ENCODE peak calls at places on chromosome 14, in nine cellular contexts. One of them, this sample, is unnamed.

GRCh38 chr14:105854600-105855245 is 328.3 kb downstream of the TMEM121 start:
- DNase-seq in foreskin fibroblast: no peak
- DNase-seq in choroid plexus epithelial cell: no peak
- DNase-seq in left ventricle myocardium inferior: peak
- DNase-seq in AG04450: no peak
- DNase-seq in fibroblast of pulmonary artery: no peak
- DNase-seq in epithelial cell of esophagus: no peak
- DNase-seq in neural progenitor cell: no peak
- DNase-seq in body of pancreas: no peak
- DNase-seq in this sample: no peak

GRCh38 chr14:35809597-35809996 is 502 bp upstream of the RALGAPA1 start:
- DNase-seq in body of pancreas: no peak
- DNase-seq in epithelial cell of esophagus: no peak
- DNase-seq in choroid plexus epithelial cell: no peak
- DNase-seq in fibroblast of pulmonary artery: no peak
- DNase-seq in left ventricle myocardium inferior: no peak
- DNase-seq in neural progenitor cell: no peak
- DNase-seq in AG04450: no peak
- DNase-seq in foreskin fibroblast: no peak
- DNase-seq in this sample: no peak

GRCh38 chr14:105083926-105084685 is 18.9 kb upstream of the GPR132 start:
- DNase-seq in left ventricle myocardium inferior: no peak
- DNase-seq in AG04450: no peak
- DNase-seq in epithelial cell of esophagus: no peak
- DNase-seq in fibroblast of pulmonary artery: no peak
- DNase-seq in foreskin fibroblast: no peak
- DNase-seq in body of pancreas: no peak
- DNase-seq in neural progenitor cell: no peak
- DNase-seq in choroid plexus epithelial cell: no peak
- DNase-seq in this sample: no peak

GRCh38 chr14:71319646-71320045 is 412.4 kb downstream of the PCNX1 start:
- DNase-seq in AG04450: no peak
- DNase-seq in foreskin fibroblast: peak
- DNase-seq in left ventricle myocardium inferior: no peak
- DNase-seq in fibroblast of pulmonary artery: peak
- DNase-seq in choroid plexus epithelial cell: peak
- DNase-seq in epithelial cell of esophagus: peak
- DNase-seq in neural progenitor cell: peak
- DNase-seq in body of pancreas: peak
- DNase-seq in this sample: peak

GRCh38 chr14:98666545-98666944 is 605.5 kb downstream of the BCL11B start:
- DNase-seq in epithelial cell of esophagus: no peak
- DNase-seq in foreskin fibroblast: no peak
- DNase-seq in neural progenitor cell: no peak
- DNase-seq in body of pancreas: no peak
- DNase-seq in left ventricle myocardium inferior: no peak
- DNase-seq in AG04450: no peak
- DNase-seq in fibroblast of pulmonary artery: no peak
- DNase-seq in choroid plexus epithelial cell: no peak
- DNase-seq in this sample: no peak

GRCh38 chr14:51097287-51097686 is 2.4 kb upstream of the TRIM9 start:
- DNase-seq in choroid plexus epithelial cell: no peak
- DNase-seq in neural progenitor cell: no peak
- DNase-seq in body of pancreas: no peak
- DNase-seq in foreskin fibroblast: no peak
- DNase-seq in fibroblast of pulmonary artery: no peak
- DNase-seq in AG04450: no peak
- DNase-seq in left ventricle myocardium inferior: no peak
- DNase-seq in epithelial cell of esophagus: no peak
- DNase-seq in this sample: no peak

GRCh38 chr14:65933400-65934068 is 521.0 kb downstream of the FUT8 start:
- DNase-seq in fibroblast of pulmonary artery: peak
- DNase-seq in left ventricle myocardium inferior: peak
- DNase-seq in body of pancreas: peak
- DNase-seq in AG04450: no peak
- DNase-seq in neural progenitor cell: no peak
- DNase-seq in foreskin fibroblast: no peak
- DNase-seq in choroid plexus epithelial cell: no peak
- DNase-seq in epithelial cell of esophagus: no peak
- DNase-seq in this sample: no peak

GRCh38 chr14:80356413-80356812 is 145.1 kb upstream of the DIO2 start:
- DNase-seq in body of pancreas: no peak
- DNase-seq in left ventricle myocardium inferior: no peak
- DNase-seq in epithelial cell of esophagus: peak
- DNase-seq in foreskin fibroblast: peak
- DNase-seq in neural progenitor cell: peak
- DNase-seq in fibroblast of pulmonary artery: peak
- DNase-seq in choroid plexus epithelial cell: peak
- DNase-seq in AG04450: peak
- DNase-seq in this sample: peak

GRCh38 chr14:104872469-104873341 is 7.6 kb downstream of the CEP170B start:
- DNase-seq in AG04450: no peak
- DNase-seq in epithelial cell of esophagus: peak
- DNase-seq in neural progenitor cell: peak
- DNase-seq in left ventricle myocardium inferior: peak
- DNase-seq in body of pancreas: no peak
- DNase-seq in foreskin fibroblast: peak
- DNase-seq in choroid plexus epithelial cell: peak
- DNase-seq in fibroblast of pulmonary artery: peak
- DNase-seq in this sample: peak

GRCh38 chr14:41817626-41818025 is 210.9 kb downstream of the LRFN5 start:
- DNase-seq in neural progenitor cell: no peak
- DNase-seq in body of pancreas: no peak
- DNase-seq in left ventricle myocardium inferior: no peak
- DNase-seq in fibroblast of pulmonary artery: peak
- DNase-seq in foreskin fibroblast: no peak
- DNase-seq in AG04450: no peak
- DNase-seq in choroid plexus epithelial cell: peak
- DNase-seq in epithelial cell of esophagus: no peak
- DNase-seq in this sample: peak

GRCh38 chr14:35446450-35446849 is 41.9 kb upstream of the NFKBIA start:
- DNase-seq in fibroblast of pulmonary artery: no peak
- DNase-seq in neural progenitor cell: no peak
- DNase-seq in foreskin fibroblast: no peak
- DNase-seq in epithelial cell of esophagus: peak
- DNase-seq in body of pancreas: no peak
- DNase-seq in choroid plexus epithelial cell: no peak
- DNase-seq in left ventricle myocardium inferior: no peak
- DNase-seq in AG04450: no peak
- DNase-seq in this sample: no peak

GRCh38 chr14:75578786-75579781 is 664 bp downstream of the FLVCR2 start:
- DNase-seq in fibroblast of pulmonary artery: peak
- DNase-seq in epithelial cell of esophagus: no peak
- DNase-seq in neural progenitor cell: no peak
- DNase-seq in AG04450: no peak
- DNase-seq in left ventricle myocardium inferior: no peak
- DNase-seq in choroid plexus epithelial cell: peak
- DNase-seq in body of pancreas: peak
- DNase-seq in foreskin fibroblast: peak
- DNase-seq in this sample: peak

GRCh38 chr14:56196274-56196673 is 78.1 kb downstream of the PELI2 start:
- DNase-seq in left ventricle myocardium inferior: no peak
- DNase-seq in fibroblast of pulmonary artery: peak
- DNase-seq in choroid plexus epithelial cell: peak
- DNase-seq in body of pancreas: no peak
- DNase-seq in AG04450: peak
- DNase-seq in foreskin fibroblast: peak
- DNase-seq in epithelial cell of esophagus: no peak
- DNase-seq in neural progenitor cell: no peak
- DNase-seq in this sample: peak

GRCh38 chr14:56195219-56195618 is 77.0 kb downstream of the PELI2 start:
- DNase-seq in body of pancreas: no peak
- DNase-seq in neural progenitor cell: peak
- DNase-seq in choroid plexus epithelial cell: peak
- DNase-seq in epithelial cell of esophagus: no peak
- DNase-seq in fibroblast of pulmonary artery: no peak
- DNase-seq in foreskin fibroblast: peak
- DNase-seq in AG04450: no peak
- DNase-seq in left ventricle myocardium inferior: no peak
- DNase-seq in this sample: no peak

GRCh38 chr14:56194062-56194461 is 75.9 kb downstream of the PELI2 start:
- DNase-seq in choroid plexus epithelial cell: no peak
- DNase-seq in body of pancreas: no peak
- DNase-seq in AG04450: no peak
- DNase-seq in foreskin fibroblast: no peak
- DNase-seq in epithelial cell of esophagus: no peak
- DNase-seq in left ventricle myocardium inferior: no peak
- DNase-seq in neural progenitor cell: no peak
- DNase-seq in fibroblast of pulmonary artery: no peak
- DNase-seq in this sample: no peak

GRCh38 chr14:56197150-56197549 is 78.9 kb downstream of the PELI2 start:
- DNase-seq in neural progenitor cell: no peak
- DNase-seq in choroid plexus epithelial cell: no peak
- DNase-seq in foreskin fibroblast: no peak
- DNase-seq in epithelial cell of esophagus: no peak
- DNase-seq in fibroblast of pulmonary artery: no peak
- DNase-seq in AG04450: no peak
- DNase-seq in body of pancreas: no peak
- DNase-seq in left ventricle myocardium inferior: no peak
- DNase-seq in this sample: no peak

DNA sequence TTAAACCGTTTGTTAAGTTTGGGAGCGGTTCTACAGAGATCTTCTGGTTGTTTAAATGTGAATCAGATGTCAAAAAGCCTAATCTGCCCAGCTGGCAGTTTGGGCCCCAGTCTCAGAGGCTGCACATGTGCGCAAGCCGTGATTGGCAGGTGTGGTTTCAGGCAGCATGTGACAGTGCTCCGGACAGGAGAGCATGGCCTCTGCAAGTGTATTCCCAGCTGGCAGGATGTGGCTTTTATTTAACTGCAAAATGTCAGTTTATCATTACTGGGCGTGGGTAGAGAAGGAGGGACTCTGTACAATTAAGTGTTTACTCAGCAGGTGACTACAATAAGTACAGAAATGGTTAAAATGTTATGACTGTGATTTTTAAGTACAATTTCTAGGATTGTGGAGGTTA is 77.5 kb downstream of the PELI2 start:
- DNase-seq in neural progenitor cell: no peak
- DNase-seq in fibroblast of pulmonary artery: no peak
- DNase-seq in foreskin fibroblast: peak
- DNase-seq in body of pancreas: peak
- DNase-seq in left ventricle myocardium inferior: no peak
- DNase-seq in epithelial cell of esophagus: no peak
- DNase-seq in choroid plexus epithelial cell: peak
- DNase-seq in AG04450: no peak
- DNase-seq in this sample: peak
- H3K4me3 ChIP-seq in neural progenitor cell: no peak
- H3K4me3 ChIP-seq in fibroblast of pulmonary artery: no peak
- H3K4me3 ChIP-seq in foreskin fibroblast: no peak
- H3K4me3 ChIP-seq in body of pancreas: no peak
- H3K4me3 ChIP-seq in left ventricle myocardium inferior: no peak
- H3K4me3 ChIP-seq in epithelial cell of esophagus: no peak
- H3K4me3 ChIP-seq in choroid plexus epithelial cell: no peak
- H3K4me3 ChIP-seq in AG04450: no peak
- H3K4me3 ChIP-seq in this sample: no peak

GRCh38 chr14:33914676-33915516 is 36.0 kb downstream of the EGLN3 start:
- DNase-seq in foreskin fibroblast: peak
- DNase-seq in left ventricle myocardium inferior: no peak
- DNase-seq in AG04450: no peak
- DNase-seq in neural progenitor cell: no peak
- DNase-seq in choroid plexus epithelial cell: peak
- DNase-seq in epithelial cell of esophagus: peak
- DNase-seq in fibroblast of pulmonary artery: peak
- DNase-seq in body of pancreas: no peak
- DNase-seq in this sample: peak
- TF ChIP-seq CTCF in foreskin fibroblast: no peak
- TF ChIP-seq CTCF in left ventricle myocardium inferior: no peak
- TF ChIP-seq CTCF in AG04450: no peak
- TF ChIP-seq CTCF in neural progenitor cell: no peak
- TF ChIP-seq CTCF in choroid plexus epithelial cell: peak
- TF ChIP-seq CTCF in epithelial cell of esophagus: no peak
- TF ChIP-seq CTCF in fibroblast of pulmonary artery: peak
- TF ChIP-seq CTCF in body of pancreas: no peak
- TF ChIP-seq CTCF in this sample: no peak

DNA sequence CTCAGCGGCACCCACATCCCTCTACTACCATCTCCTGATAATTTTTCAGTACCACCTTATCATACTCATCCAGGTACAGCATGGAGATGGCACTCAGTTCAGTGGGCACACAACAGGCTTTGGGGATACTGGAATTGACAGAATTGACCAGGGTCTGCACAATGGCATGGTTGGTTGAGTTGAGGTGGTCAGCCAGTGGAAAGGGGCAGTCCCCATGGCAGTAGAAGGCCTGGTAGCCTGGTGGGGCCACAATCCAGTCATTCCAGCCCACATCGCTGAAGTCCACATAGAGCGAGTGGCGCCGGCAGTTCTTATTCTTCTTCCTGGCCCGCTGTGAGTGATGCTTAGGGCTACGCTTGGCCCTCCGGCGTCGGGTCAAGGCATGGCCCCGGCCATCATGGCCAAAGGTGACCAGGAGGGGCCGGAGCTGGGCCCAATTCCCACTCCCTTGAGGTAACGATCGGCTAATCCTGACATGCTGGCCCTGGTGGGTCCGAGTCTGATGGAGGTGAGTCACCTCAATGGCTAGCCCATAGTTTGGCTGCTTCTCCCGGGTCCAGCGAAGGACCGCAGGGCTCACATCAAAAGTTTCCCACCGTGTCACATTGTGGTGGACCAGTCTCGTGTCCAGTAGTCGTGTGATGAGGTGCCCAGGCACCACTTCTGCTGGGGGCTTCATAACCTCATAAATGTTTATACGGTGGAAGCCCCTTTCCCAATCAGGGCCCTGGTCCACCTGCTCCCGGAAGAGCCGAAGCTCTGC is 6.4 kb downstream of the BMP4 start:
- DNase-seq in foreskin fibroblast: no peak
- DNase-seq in AG04450: no peak
- DNase-seq in neural progenitor cell: no peak
- DNase-seq in choroid plexus epithelial cell: no peak
- DNase-seq in epithelial cell of esophagus: no peak
- DNase-seq in left ventricle myocardium inferior: no peak
- DNase-seq in fibroblast of pulmonary artery: no peak
- DNase-seq in body of pancreas: no peak
- DNase-seq in this sample: no peak
- H3K4me3 ChIP-seq in foreskin fibroblast: peak
- H3K4me3 ChIP-seq in AG04450: peak
- H3K4me3 ChIP-seq in neural progenitor cell: no peak
- H3K4me3 ChIP-seq in choroid plexus epithelial cell: no peak
- H3K4me3 ChIP-seq in epithelial cell of esophagus: no peak
- H3K4me3 ChIP-seq in left ventricle myocardium inferior: peak
- H3K4me3 ChIP-seq in fibroblast of pulmonary artery: no peak
- H3K4me3 ChIP-seq in body of pancreas: no peak
- H3K4me3 ChIP-seq in this sample: no peak

GRCh38 chr14:40685764-40686163 is 920.9 kb upstream of the LRFN5 start:
- DNase-seq in choroid plexus epithelial cell: no peak
- DNase-seq in foreskin fibroblast: no peak
- DNase-seq in left ventricle myocardium inferior: no peak
- DNase-seq in fibroblast of pulmonary artery: no peak
- DNase-seq in body of pancreas: no peak
- DNase-seq in neural progenitor cell: no peak
- DNase-seq in AG04450: no peak
- DNase-seq in epithelial cell of esophagus: no peak
- DNase-seq in this sample: no peak

GRCh38 chr14:40679256-40679655 is 927.4 kb upstream of the LRFN5 start:
- DNase-seq in epithelial cell of esophagus: no peak
- DNase-seq in foreskin fibroblast: no peak
- DNase-seq in body of pancreas: no peak
- DNase-seq in choroid plexus epithelial cell: no peak
- DNase-seq in left ventricle myocardium inferior: no peak
- DNase-seq in AG04450: no peak
- DNase-seq in neural progenitor cell: no peak
- DNase-seq in fibroblast of pulmonary artery: no peak
- DNase-seq in this sample: no peak

GRCh38 chr14:40684328-40684727 is 922.3 kb upstream of the LRFN5 start:
- DNase-seq in choroid plexus epithelial cell: no peak
- DNase-seq in left ventricle myocardium inferior: no peak
- DNase-seq in fibroblast of pulmonary artery: no peak
- DNase-seq in neural progenitor cell: no peak
- DNase-seq in epithelial cell of esophagus: no peak
- DNase-seq in AG04450: no peak
- DNase-seq in foreskin fibroblast: no peak
- DNase-seq in body of pancreas: no peak
- DNase-seq in this sample: no peak

GRCh38 chr14:40682131-40682913 is 924.4 kb upstream of the LRFN5 start:
- DNase-seq in neural progenitor cell: no peak
- DNase-seq in body of pancreas: no peak
- DNase-seq in left ventricle myocardium inferior: no peak
- DNase-seq in fibroblast of pulmonary artery: no peak
- DNase-seq in AG04450: no peak
- DNase-seq in foreskin fibroblast: no peak
- DNase-seq in choroid plexus epithelial cell: no peak
- DNase-seq in epithelial cell of esophagus: peak
- DNase-seq in this sample: no peak
- TF ChIP-seq CTCF in neural progenitor cell: no peak
- TF ChIP-seq CTCF in body of pancreas: no peak
- TF ChIP-seq CTCF in left ventricle myocardium inferior: no peak
- TF ChIP-seq CTCF in fibroblast of pulmonary artery: no peak
- TF ChIP-seq CTCF in AG04450: no peak
- TF ChIP-seq CTCF in foreskin fibroblast: no peak
- TF ChIP-seq CTCF in choroid plexus epithelial cell: no peak
- TF ChIP-seq CTCF in epithelial cell of esophagus: no peak
- TF ChIP-seq CTCF in this sample: no peak

This sample was measured in fibroblast of mammary gland.